ENCODE peak calls at places on chromosomes 12 and 14, in ten cellular contexts. X is kidney tubule cell; S is activated CD4-positive, CD25-positive, alpha-beta regulatory T cell; G is stimulated activated CD8-positive, alpha-beta memory T cell treated with anti-CD3 and anti-CD28 coated beads, Interleukin-4, amount 100 ng/mL, for 24 hours; P is stimulated activated CD4-positive, alpha-beta T cell treated with anti-CD3 and anti-CD28 coated beads, Interleukin-4, amount 100 ng/mL, for 24 hours; O is NCI-H2081; Y is activated naive CD4-positive, alpha-beta T cell treated with anti-CD3 and anti-CD28 coated beads for 36 hours; D is smooth muscle cell of the brain vasculature; J is T-helper 2 cell; F is Peyer's patch. I is an unnamed sample.

GRCh38 chr14:56120091-56120632 is 2.0 kb downstream of the PELI2 start:
- DNase-seq in X (peak; percentile 28), F (no peak), P (no peak), D (no peak), O (peak; percentile 31), J (no peak), G (no peak), Y (no peak), S (no peak), I (no peak)

GRCh38 chr12:12979731-12980259 is 20.3 kb downstream of the HEBP1 start:
- DNase-seq in Y (no peak), O (no peak), X (peak; percentile 93), D (no peak), P (no peak), S (no peak), F (no peak), G (no peak), J (no peak), I (peak; percentile 90)

GRCh38 chr12:65930114-65930828 is 106.0 kb downstream of the HMGA2 start:
- DNase-seq in D (no peak), P (no peak), Y (no peak), F (no peak), J (no peak), X (no peak), O (no peak), S (no peak), G (no peak), I (no peak)

GRCh38 chr14:54094765-54095164 is 138.1 kb upstream of the BMP4 start:
- DNase-seq in J (no peak), G (no peak), X (no peak), O (no peak), F (no peak), P (no peak), Y (no peak), D (no peak), S (no peak), I (no peak)

GRCh38 chr14:80978403-80978802 is 23.0 kb downstream of the TSHR start:
- DNase-seq in O (no peak), S (no peak), Y (peak; percentile 22), X (no peak), P (no peak), F (no peak), D (no peak), G (no peak), J (peak; percentile 85), I (no peak)

GRCh38 chr14:35034440-35034833 is 11.6 kb upstream of the FAM177A1 start:
- DNase-seq in D (no peak), F (no peak), Y (no peak), P (no peak), G (no peak), S (no peak), J (no peak), X (no peak), O (no peak), I (no peak)

GRCh38 chr12:101066489-101066888 is 143.5 kb downstream of the SLC5A8 start:
- DNase-seq in S (no peak), F (no peak), D (no peak), J (peak; percentile 56), O (no peak), G (no peak), X (no peak), Y (no peak), P (no peak), I (no peak)

GRCh38 chr14:34043627-34044372 is 92.9 kb upstream of the EGLN3 start:
- DNase-seq in X (peak; percentile 93), O (no peak), J (peak; percentile 99), Y (peak; percentile 87), S (no peak), G (peak; percentile 39), F (no peak), P (peak; percentile 66), D (no peak), I (no peak)

GRCh38 chr12:84785951-84786350 is 126.6 kb downstream of the SLC6A15 start:
- DNase-seq in D (no peak), J (no peak), P (no peak), F (no peak), O (no peak), Y (no peak), S (no peak), G (no peak), X (no peak), I (no peak)

GRCh38 chr14:63203618-63204406 is 431 bp upstream of the RHOJ start:
- DNase-seq in J (no peak), X (peak; percentile 92), S (no peak), D (peak; percentile 96), G (no peak), O (peak; percentile 97), P (no peak), F (peak; percentile 23), Y (peak; percentile 14), I (peak; percentile 54)

GRCh38 chr14:34093878-34094277 is 143.0 kb upstream of the EGLN3 start:
- DNase-seq in Y (no peak), D (no peak), X (no peak), F (no peak), J (peak; percentile 97), O (no peak), S (no peak), G (no peak), P (no peak), I (no peak)

GRCh38 chr12:100796616-100797015 is 2.0 kb downstream of the ANO4 start:
- DNase-seq in X (no peak), J (no peak), F (no peak), S (no peak), P (no peak), Y (no peak), O (no peak), D (no peak), G (no peak), I (no peak)

GRCh38 chr14:64507376-64508156 is 3.0 kb downstream of the ZBTB1 start:
- DNase-seq in F (no peak), D (no peak), X (peak; percentile 70), O (peak; percentile 23), S (no peak), Y (peak; percentile 78), P (peak; percentile 56), G (no peak), J (peak; percentile 31), I (peak; percentile 29)

GRCh38 chr14:64764641-64765520 is 60.7 kb downstream of the PLEKHG3 start:
- DNase-seq in F (peak; percentile 37), G (peak; percentile 51), S (peak; percentile 15), O (peak; percentile 84), D (no peak), X (peak; percentile 76), P (peak; percentile 68), Y (peak; percentile 74), J (peak; percentile 73), I (peak; percentile 61)

GRCh38 chr12:87796961-87797516 is 232.2 kb downstream of the C12orf50 start:
- DNase-seq in Y (no peak), X (no peak), P (no peak), O (no peak), F (no peak), J (no peak), G (no peak), D (no peak), S (no peak), I (peak; percentile 39)

GRCh38 chr12:62191747-62192485 is 68.3 kb upstream of the USP15 start:
- DNase-seq in X (peak; percentile 61), F (no peak), D (no peak), O (peak; percentile 51), J (peak; percentile 8), P (peak; percentile 6), S (no peak), Y (peak; percentile 40), G (no peak), I (no peak)

GRCh38 chr14:51157012-51157411 is 62.1 kb upstream of the TRIM9 start:
- DNase-seq in P (no peak), Y (no peak), S (no peak), D (no peak), J (peak; percentile 2), F (no peak), X (peak; percentile 36), O (peak; percentile 70), G (no peak), I (peak; percentile 27)

GRCh38 chr12:106139422-106140141 is 828 bp upstream of the NUAK1 start:
- DNase-seq in X (peak; percentile 88), P (no peak), Y (peak; percentile 24), F (no peak), O (peak; percentile 75), G (peak; percentile 15), D (no peak), J (no peak), S (no peak), I (peak; percentile 93)

GRCh38 chr12:130859128-130859527 is 12.7 kb upstream of the RAN start:
- DNase-seq in D (no peak), F (no peak), G (no peak), P (no peak), J (no peak), Y (no peak), X (no peak), O (no peak), S (no peak), I (no peak)

GRCh38 chr12:123075591-123076171 is 75.2 kb downstream of the PITPNM2 start:
- DNase-seq in D (no peak), P (peak; percentile 78), G (peak; percentile 63), O (peak; percentile 35), J (peak; percentile 93), X (peak; percentile 37), S (peak; percentile 50), Y (peak; percentile 90), F (peak; percentile 74), I (no peak)

GRCh38 chr12:9673404-9674225 is 4.1 kb downstream of the CLEC2D start:
- DNase-seq in O (no peak), D (peak; percentile 87), S (no peak), P (peak; percentile 69), G (peak; percentile 50), J (peak; percentile 87), X (peak; percentile 92), F (peak; percentile 59), Y (peak; percentile 84), I (peak; percentile 87)

GRCh38 chr12:131832393-131833231 is 4.4 kb downstream of the MMP17 start:
- DNase-seq in P (no peak), O (peak; percentile 74), Y (no peak), X (no peak), S (no peak), D (no peak), F (no peak), J (no peak), G (no peak), I (peak; percentile 80)

GRCh38 chr12:34396006-34396860 is 373.9 kb downstream of the ALG10 start:
- DNase-seq in G (no peak), Y (peak; percentile 1), D (no peak), F (peak; percentile 3), X (no peak), S (no peak), J (no peak), O (no peak), P (peak; percentile 2), I (no peak)

GRCh38 chr12:57483466-57483865 is 3.8 kb upstream of the ARHGAP9 start:
- DNase-seq in J (no peak), X (peak; percentile 86), D (no peak), G (no peak), F (no peak), S (no peak), Y (no peak), O (no peak), P (no peak), I (peak; percentile 89)

GRCh38 chr12:101929365-101930041 is 52.1 kb downstream of the DRAM1 start:
- DNase-seq in P (no peak), X (no peak), S (no peak), F (no peak), G (no peak), D (no peak), Y (no peak), J (no peak), O (no peak), I (no peak)

I was measured in ACHN.